ENCODE peak calls at places on chromosomes 6 and 20, in nine cellular contexts. R is pancreas; Y is myocyte; T is T-helper 2 cell; V is activated gamma-delta T cell treated with anti-CD3 and anti-CD28 coated beads, Interleukin-2, amount 50 U/mL, for 16 hours; B is psoas muscle; C is breast epithelium; J is testis; L is NCI-H460. N is an unnamed sample.

GRCh38 chr6:22582806-22583205 is 13.4 kb downstream of the HDGFL1 start:
- DNase-seq in L (no peak), B (no peak), C (no peak), R (no peak), J (no peak), Y (no peak), V (no peak), T (no peak), N (no peak)

GRCh38 chr6:5179917-5180316 is 80.8 kb downstream of the LYRM4 start:
- DNase-seq in T (no peak), C (no peak), J (no peak), Y (no peak), R (no peak), B (no peak), V (no peak), L (peak), N (no peak)

GRCh38 chr6:69917834-69918233 is 51.5 kb downstream of the COL19A1 start:
- DNase-seq in J (no peak), L (no peak), V (no peak), Y (peak), B (no peak), C (no peak), R (no peak), T (no peak), N (no peak)

GRCh38 chr20:4737857-4738627 is 16.3 kb downstream of the PRND start:
- DNase-seq in Y (no peak), B (no peak), T (no peak), V (no peak), L (no peak), J (no peak), C (no peak), R (no peak), N (no peak)

GRCh38 chr20:47338131-47338628 is 18.3 kb downstream of the ZMYND8 start:
- DNase-seq in R (no peak), C (no peak), J (peak), T (no peak), Y (no peak), B (peak), L (no peak), V (no peak), N (no peak)

GRCh38 chr6:11317885-11318771 is 85.7 kb upstream of the NEDD9 start:
- DNase-seq in V (peak), T (peak), C (peak), R (peak), Y (peak), J (no peak), B (peak), L (peak), N (peak)

GRCh38 chr6:12844284-12845223 is 128.0 kb downstream of the PHACTR1 start:
- DNase-seq in Y (peak), C (no peak), V (no peak), L (peak), J (no peak), T (no peak), R (no peak), B (no peak), N (no peak)

GRCh38 chr6:16684896-16685554 is 76.2 kb downstream of the ATXN1 start:
- DNase-seq in J (no peak), Y (no peak), V (peak), C (no peak), B (no peak), R (no peak), T (peak), L (no peak), N (no peak)

GRCh38 chr6:29816030-29816429 is 11.6 kb upstream of the HLA-G start:
- DNase-seq in Y (no peak), C (no peak), L (no peak), J (no peak), B (no peak), R (no peak), T (no peak), V (no peak), N (no peak)

GRCh38 chr20:13567663-13568062 is 71.1 kb downstream of the TASP1 start:
- DNase-seq in J (no peak), T (no peak), B (no peak), C (no peak), V (no peak), Y (no peak), R (no peak), L (no peak), N (no peak)

GRCh38 chr6:24358219-24358821 is 461 bp upstream of the DCDC2 start:
- DNase-seq in R (peak), L (no peak), T (no peak), Y (no peak), C (no peak), B (no peak), J (no peak), V (no peak), N (no peak)

GRCh38 chr6:113734886-113735481 is 122.2 kb upstream of the MARCKS start:
- DNase-seq in T (no peak), Y (peak), L (no peak), C (no peak), R (no peak), J (no peak), B (no peak), V (no peak), N (no peak)

N was measured in glomerular endothelial cell.